ENCODE peak calls at places on chromosome 18, in four cellular contexts. T is nephron progenitor cell, B is lower leg skin, U is A549. Y is an unnamed sample.

GRCh38 chr18:80239830-80240229 is 7.5 kb downstream of the PARD6G start:
- DNase-seq in T (no peak), B (peak; percentile 31), U (no peak), Y (no peak)

GRCh38 chr18:48227206-48227605 is 182.0 kb downstream of the ZBTB7C start:
- DNase-seq in B (no peak), U (no peak), T (no peak), Y (no peak)

GRCh38 chr18:36745219-36745975 is 83.4 kb downstream of the TPGS2 start:
- DNase-seq in T (no peak), B (no peak), U (no peak), Y (no peak)

GRCh38 chr18:79964330-79965118 is at the start of gene HSBP1L1:
- DNase-seq in T (peak; percentile 80), B (no peak), U (peak; percentile 58), Y (peak; percentile 76)

GRCh38 chr18:74528478-74528877 is 5.8 kb upstream of the CNDP1 start:
- DNase-seq in B (no peak), T (no peak), U (no peak), Y (no peak)

GRCh38 chr18:67475673-67476072 is 40.8 kb downstream of the DSEL start:
- DNase-seq in U (no peak), B (no peak), T (no peak), Y (no peak)

GRCh38 chr18:69586581-69586980 is 185.9 kb downstream of the DOK6 start:
- DNase-seq in U (no peak), B (no peak), T (peak; percentile 41), Y (no peak)

GRCh38 chr18:9708882-9709877 is 1.1 kb downstream of the RAB31 start:
- DNase-seq in B (no peak), T (peak; percentile 50), U (no peak), Y (no peak)

GRCh38 chr18:79627750-79628294 is 51.8 kb upstream of the CTDP1 start:
- DNase-seq in B (no peak), T (no peak), U (no peak), Y (no peak)

GRCh38 chr18:59916746-59917145 is 16.9 kb downstream of the PMAIP1 start:
- DNase-seq in U (no peak), T (no peak), B (no peak), Y (no peak)

GRCh38 chr18:681985-682384 is 24.5 kb downstream of the TYMS start:
- DNase-seq in T (no peak), B (no peak), U (no peak), Y (no peak)

GRCh38 chr18:61569176-61569892 is 236.1 kb downstream of the CDH20 start:
- DNase-seq in T (no peak), U (no peak), B (no peak), Y (no peak)

GRCh38 chr18:22286576-22286975 is 117.2 kb downstream of the GATA6 start:
- DNase-seq in B (peak; percentile 27), T (no peak), U (peak; percentile 77), Y (no peak)

GRCh38 chr18:27605107-27605834 is 420.2 kb upstream of the CHST9 start:
- DNase-seq in T (peak; percentile 65), B (peak; percentile 19), U (peak; percentile 64), Y (peak; percentile 31)

GRCh38 chr18:35178260-35178659 is 62.6 kb upstream of the ZNF397 start:
- DNase-seq in T (no peak), B (peak; percentile 40), U (no peak), Y (no peak)

GRCh38 chr18:58041633-58042032 is 2.4 kb upstream of the NEDD4L start:
- DNase-seq in B (no peak), U (no peak), T (no peak), Y (no peak)

DNA sequence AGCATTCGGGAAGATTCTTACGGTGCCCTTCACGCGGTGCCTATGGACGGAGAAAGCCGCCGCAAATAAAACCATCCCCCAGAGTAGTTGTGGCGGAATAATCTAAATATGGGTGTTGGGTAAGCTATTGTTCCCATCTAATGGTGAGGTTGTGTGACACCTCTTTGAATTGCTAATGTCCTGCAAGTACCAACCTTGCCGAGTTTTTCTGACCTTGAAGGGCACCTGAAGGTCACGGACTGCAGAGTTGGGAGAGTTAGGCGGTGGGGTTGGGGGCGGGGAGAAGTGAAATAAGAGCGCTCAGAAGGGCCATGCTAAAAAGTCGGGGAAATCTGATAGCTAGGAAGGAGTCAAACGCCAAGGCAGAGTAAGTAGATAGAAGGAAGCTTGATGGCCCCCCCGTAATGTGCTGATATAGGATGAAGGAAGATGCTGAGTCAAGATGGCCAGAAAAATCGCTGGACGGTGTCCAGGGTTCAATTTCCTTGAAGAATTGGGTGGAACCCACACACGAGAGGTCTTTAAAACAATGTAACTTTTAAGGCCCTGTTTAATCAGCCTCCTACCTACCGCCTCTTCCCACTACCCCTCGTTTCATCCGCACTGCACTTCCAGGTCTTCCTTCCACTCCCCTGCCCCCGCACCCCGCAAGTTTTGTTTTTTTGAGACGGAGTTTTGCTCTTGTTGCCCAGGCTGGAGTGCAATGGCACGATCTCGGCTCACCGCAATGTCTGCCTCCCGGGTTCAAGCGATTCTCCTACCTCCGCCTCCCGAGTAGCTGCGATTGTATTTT is 602 bp downstream of the KATNAL2 start:
- DNase-seq in U (peak; percentile 10), B (peak; percentile 46), T (peak; percentile 45), Y (no peak)
- TF ChIP-seq CTCF in U (no peak), B (no peak), T (no peak), Y (no peak)

GRCh38 chr18:13726228-13726971 is at the start of the genes FAM210A and RNMT:
- DNase-seq in T (peak; percentile 92), U (peak; percentile 96), B (peak; percentile 94), Y (peak; percentile 87)
- TF ChIP-seq CTCF in T (no peak), U (no peak), B (no peak), Y (no peak)

GRCh38 chr18:63511285-63511684 is 30.9 kb upstream of the SERPINB12 start:
- DNase-seq in T (peak; percentile 41), B (no peak), U (peak; percentile 68), Y (peak; percentile 16)

GRCh38 chr18:63515799-63516198 is 26.4 kb upstream of the SERPINB12 start:
- DNase-seq in U (no peak), B (no peak), T (no peak), Y (no peak)

GRCh38 chr18:63514326-63514725 is 27.8 kb upstream of the SERPINB12 start:
- DNase-seq in U (no peak), B (no peak), T (no peak), Y (no peak)

GRCh38 chr18:63518178-63519012 is 23.8 kb upstream of the SERPINB12 start:
- DNase-seq in T (peak; percentile 69), U (peak; percentile 83), B (peak; percentile 64), Y (peak; percentile 58)

DNA sequence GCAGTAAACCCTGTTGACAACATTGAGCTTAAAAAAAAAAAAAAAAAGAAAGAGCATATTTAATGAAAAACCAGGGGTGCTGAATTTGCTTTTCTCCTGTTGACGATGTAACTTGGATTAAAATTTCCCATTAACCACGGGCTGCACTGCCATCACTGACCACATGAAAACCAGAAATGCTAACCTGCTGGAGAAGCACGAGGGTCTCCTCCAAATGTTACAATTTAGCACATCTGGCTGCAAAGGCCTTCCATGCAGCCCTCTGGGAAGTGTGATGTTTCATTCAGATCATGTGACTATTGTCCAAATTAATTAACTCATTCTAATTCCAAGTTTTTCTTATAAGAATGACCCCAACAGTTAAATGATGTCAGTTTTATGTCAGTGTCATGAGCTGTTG is 26.9 kb upstream of the SERPINB12 start:
- DNase-seq in U (no peak), B (no peak), T (no peak), Y (no peak)
- TF ChIP-seq CTCF in U (no peak), B (no peak), T (peak; percentile 21), Y (peak; percentile 55)

GRCh38 chr18:7844418-7844817 is 277.3 kb downstream of the PTPRM start:
- DNase-seq in T (no peak), B (no peak), U (no peak), Y (no peak)

GRCh38 chr18:7847357-7847756 is 280.2 kb downstream of the PTPRM start:
- DNase-seq in B (no peak), U (no peak), T (no peak), Y (no peak)

GRCh38 chr18:7840445-7840844 is 273.3 kb downstream of the PTPRM start:
- DNase-seq in U (no peak), T (no peak), B (no peak), Y (no peak)

GRCh38 chr18:7846315-7846714 is 279.2 kb downstream of the PTPRM start:
- DNase-seq in T (no peak), B (no peak), U (no peak), Y (no peak)

DNA sequence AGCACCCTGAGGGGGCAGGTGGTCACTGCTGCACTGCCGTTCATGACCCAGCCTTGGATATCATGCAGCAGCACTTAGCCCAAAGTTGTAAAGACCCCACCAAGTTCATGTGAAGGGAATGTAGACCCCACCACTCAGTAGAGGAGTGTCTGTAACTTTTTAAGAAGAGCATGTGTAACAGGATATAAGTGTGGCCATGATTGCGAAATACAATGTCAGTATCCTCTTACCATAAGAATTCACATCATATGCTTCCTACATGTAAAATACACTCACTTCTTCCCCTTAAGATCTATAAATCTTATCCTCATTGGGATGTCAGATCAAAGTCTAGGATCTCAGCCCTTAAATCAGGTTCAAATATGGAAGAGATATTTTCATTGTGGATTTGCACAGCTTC is 276.9 kb downstream of the PTPRM start:
- DNase-seq in B (no peak), T (no peak), U (no peak), Y (no peak)
- TF ChIP-seq CTCF in B (no peak), T (no peak), U (no peak), Y (no peak)

DNA sequence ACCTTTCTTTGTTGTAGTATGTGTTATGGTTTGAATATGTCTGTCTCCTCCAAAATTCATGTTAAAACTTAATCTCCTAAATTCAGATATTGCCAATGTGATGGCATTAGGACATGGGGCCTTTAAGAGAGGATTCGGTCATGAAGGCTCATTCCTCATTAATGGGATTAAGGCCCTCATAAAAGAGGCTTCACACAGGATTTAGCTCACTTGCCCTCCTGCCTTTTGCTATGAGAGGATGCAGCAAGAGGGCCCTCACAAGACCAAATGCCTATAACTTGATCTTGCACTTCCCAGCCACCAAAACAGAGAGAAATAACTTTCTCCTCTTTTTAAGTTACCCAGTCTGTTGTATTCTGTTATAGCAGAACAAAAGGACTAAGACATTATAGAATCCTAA is 19.7 kb downstream of the ZBTB14 start:
- DNase-seq in B (no peak), T (no peak), U (no peak), Y (no peak)
- TF ChIP-seq CTCF in B (no peak), T (no peak), U (no peak), Y (no peak)

DNA sequence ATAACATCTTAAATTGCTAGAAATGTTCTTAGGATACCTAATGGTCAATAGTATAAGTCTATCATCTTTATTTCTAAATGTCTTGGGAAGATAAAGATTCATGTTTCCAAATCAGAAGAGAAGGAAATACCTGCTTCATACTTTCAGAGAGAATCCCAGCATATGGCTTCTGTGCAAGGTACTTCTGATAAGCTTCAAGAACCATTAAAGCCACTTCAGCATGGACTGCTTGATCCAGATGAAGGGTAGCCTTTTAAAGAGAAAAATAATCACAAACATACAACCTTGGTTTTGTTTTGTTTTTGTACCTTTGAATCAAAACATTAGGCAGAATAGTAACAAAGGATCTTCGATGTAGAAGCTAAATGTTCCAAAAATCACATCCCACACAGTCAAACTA is 44.0 kb downstream of the EPG5 start:
- DNase-seq in T (no peak), U (no peak), B (no peak), Y (no peak)
- TF ChIP-seq CTCF in T (no peak), U (no peak), B (no peak), Y (no peak)

Y was measured in progenitor cell of endocrine pancreas.